ENCODE peak calls at places on chromosomes 4 and X, in seven cellular contexts. P, N, G, T, J, M and K are unnamed samples.

GRCh38 chr4:78954048-78954666 is 14.9 kb upstream of the PAQR3 start:
- DNase-seq in P (no peak), N (peak), G (no peak), T (peak), J (peak), M (no peak), K (no peak)

GRCh38 chr4:21709031-21709430 is 239.5 kb downstream of the KCNIP4 start:
- DNase-seq in P (no peak), N (no peak), G (no peak), T (no peak), J (peak), M (no peak), K (no peak)

GRCh38 chrX:65783746-65784145 is 116.3 kb downstream of the MSN start:
- DNase-seq in P (no peak), N (no peak), G (no peak), T (no peak), J (no peak), M (no peak), K (no peak)

GRCh38 chrX:119870626-119871131 is 854 bp downstream of the RNF113A start:
- DNase-seq in P (peak), N (peak), G (no peak), T (no peak), J (peak), M (peak), K (peak)

GRCh38 chrX:139920306-139920705 is 12.5 kb downstream of the ATP11C start:
- DNase-seq in P (no peak), N (no peak), G (no peak), T (no peak), J (no peak), M (no peak), K (no peak)

GRCh38 chr4:145709843-145710242 is 29.9 kb downstream of the C4orf51 start:
- DNase-seq in P (peak), N (peak), G (no peak), T (peak), J (peak), M (no peak), K (no peak)

GRCh38 chrX:135981662-135982061 is 3.6 kb upstream of the SLC9A6 start:
- DNase-seq in P (no peak), N (no peak), G (no peak), T (no peak), J (no peak), M (no peak), K (no peak)

GRCh38 chr4:139633661-139634060 is 32.0 kb upstream of the MGST2 start:
- DNase-seq in P (peak), N (peak), G (peak), T (peak), J (peak), M (no peak), K (peak)

GRCh38 chrX:47366051-47366722 is 4.2 kb upstream of the ZNF157 start:
- DNase-seq in P (peak), N (peak), G (peak), T (peak), J (peak), M (peak), K (peak)

GRCh38 chrX:151699746-151700145 is 4.5 kb downstream of the PRRG3 start:
- DNase-seq in P (no peak), N (no peak), G (no peak), T (no peak), J (no peak), M (no peak), K (no peak)

GRCh38 chr4:186039697-186040096 is 29.3 kb upstream of the TLR3 start:
- DNase-seq in P (no peak), N (no peak), G (no peak), T (no peak), J (no peak), M (no peak), K (no peak)

GRCh38 chr4:63296773-63297172 is 1112.5 kb downstream of the TECRL start:
- DNase-seq in P (no peak), N (no peak), G (no peak), T (no peak), J (no peak), M (no peak), K (no peak)

GRCh38 chrX:56733459-56734046 is 4.5 kb downstream of the NBDY start:
- DNase-seq in P (peak), N (peak), G (peak), T (peak), J (peak), M (peak), K (peak)

GRCh38 chrX:67893931-67894330 is 350.1 kb downstream of the AR start:
- DNase-seq in P (no peak), N (peak), G (no peak), T (peak), J (peak), M (no peak), K (no peak)

DNA sequence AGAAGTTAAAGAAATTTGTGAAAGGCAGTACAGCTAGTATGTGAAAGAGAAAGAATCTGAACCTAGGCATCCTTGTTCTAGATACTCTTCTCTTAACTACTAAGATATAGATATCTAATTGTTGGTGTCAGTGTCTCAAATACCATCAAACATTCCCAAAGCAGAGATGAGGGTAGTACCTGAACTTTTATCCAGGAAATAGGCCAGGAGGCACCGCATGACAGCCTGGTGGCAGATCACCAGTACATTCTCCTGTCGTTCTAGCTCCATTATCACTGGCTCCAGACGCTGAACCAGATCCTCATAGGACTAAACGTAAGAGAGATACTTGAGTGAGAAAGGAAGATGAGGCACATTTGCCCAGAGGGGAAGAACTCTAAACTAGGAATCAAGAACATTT is 16.8 kb downstream of the TRO start:
- DNase-seq in P (no peak), N (no peak), G (no peak), T (no peak), J (no peak), M (no peak), K (no peak)
- H3K4me3 ChIP-seq in P (no peak), N (no peak), G (no peak), T (no peak), J (no peak), M (no peak), K (no peak)

GRCh38 chrX:48477960-48478755 is 2.2 kb downstream of the FTSJ1 start:
- DNase-seq in P (no peak), N (no peak), G (no peak), T (no peak), J (no peak), M (no peak), K (no peak)
- H3K4me3 ChIP-seq in P (no peak), N (no peak), G (no peak), T (no peak), J (no peak), M (no peak), K (no peak)

GRCh38 chr4:37976513-37976912 is 16.3 kb downstream of the PTTG2 start:
- DNase-seq in P (peak), N (peak), G (no peak), T (no peak), J (peak), M (no peak), K (no peak)
- H3K4me3 ChIP-seq in P (peak), N (peak), G (peak), T (peak), J (peak), M (peak), K (no peak)

GRCh38 chr4:99754756-99755155 is 61.9 kb upstream of the DAPP1 start:
- DNase-seq in P (peak), N (peak), G (no peak), T (peak), J (peak), M (no peak), K (no peak)

GRCh38 chr4:99759346-99759984 is 57.2 kb upstream of the DAPP1 start:
- DNase-seq in P (no peak), N (no peak), G (no peak), T (no peak), J (no peak), M (no peak), K (no peak)

GRCh38 chr4:99749445-99750391 is 66.9 kb upstream of the DAPP1 start:
- DNase-seq in P (no peak), N (no peak), G (no peak), T (no peak), J (no peak), M (no peak), K (no peak)

GRCh38 chr4:99759988-99760387 is 56.6 kb upstream of the DAPP1 start:
- DNase-seq in P (no peak), N (no peak), G (no peak), T (peak), J (no peak), M (no peak), K (no peak)

GRCh38 chr4:99755223-99755944 is 61.2 kb upstream of the DAPP1 start:
- DNase-seq in P (no peak), N (peak), G (no peak), T (peak), J (peak), M (no peak), K (no peak)
- H3K4me3 ChIP-seq in P (no peak), N (no peak), G (no peak), T (no peak), J (no peak), M (no peak), K (no peak)

DNA sequence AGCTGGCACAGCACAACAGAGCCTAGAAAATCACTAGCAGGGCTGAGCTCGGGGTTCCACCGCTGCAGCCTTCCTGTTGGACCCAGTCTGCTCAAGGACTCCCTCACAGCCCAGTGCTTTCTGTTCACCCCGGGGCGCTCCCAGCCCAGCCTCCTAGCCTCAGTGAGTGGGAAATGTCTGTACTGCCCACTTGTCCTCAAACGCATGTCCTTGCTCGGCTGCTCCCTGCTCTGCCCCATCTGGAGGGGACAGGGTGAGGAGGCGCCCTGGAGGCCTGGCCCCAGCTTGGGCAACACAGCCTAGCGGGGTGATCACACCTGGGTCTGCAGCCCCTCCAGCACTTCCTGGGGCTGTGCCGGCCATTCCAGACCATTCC is 11.9 kb upstream of the CCNQ start:
- DNase-seq in P (no peak), N (no peak), G (no peak), T (no peak), J (no peak), M (no peak), K (no peak)
- H3K4me3 ChIP-seq in P (no peak), N (no peak), G (no peak), T (no peak), J (no peak), M (no peak), K (no peak)

DNA sequence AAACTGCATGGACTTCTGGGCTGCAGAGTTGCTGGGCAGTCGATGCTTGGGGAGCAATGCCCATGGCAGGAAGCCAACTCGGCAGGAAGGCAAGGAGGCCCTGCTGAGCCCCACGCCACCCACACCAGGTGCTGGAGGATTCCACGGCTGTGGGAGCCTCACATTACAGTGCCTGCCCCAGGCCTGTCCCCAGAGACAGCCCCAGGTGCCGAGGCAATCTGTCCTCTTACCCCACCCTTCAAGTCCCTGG is 53.9 kb downstream of the HMX1 start:
- DNase-seq in P (no peak), N (no peak), G (no peak), T (no peak), J (no peak), M (no peak), K (no peak)
- H3K4me3 ChIP-seq in P (no peak), N (no peak), G (no peak), T (no peak), J (no peak), M (no peak), K (no peak)

DNA sequence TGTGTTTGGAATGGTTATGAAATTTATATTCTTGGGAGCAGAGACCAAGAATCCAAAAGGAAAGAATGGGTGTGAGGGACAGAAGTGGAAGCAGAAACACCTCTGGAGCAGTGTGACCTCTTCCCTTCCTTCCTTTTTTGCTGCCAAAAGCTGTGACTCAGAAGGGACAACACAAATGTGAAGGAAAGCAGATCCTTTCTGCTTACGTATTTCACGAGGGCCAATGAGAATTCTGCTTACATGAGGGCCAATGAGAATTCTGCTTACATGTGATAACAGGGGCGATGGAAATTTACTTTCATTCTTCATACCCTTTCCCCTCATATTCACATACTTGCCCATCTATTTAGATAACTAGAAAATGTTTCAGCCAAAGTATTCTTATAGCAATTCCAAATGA is 404.6 kb downstream of the PRDM5 start:
- DNase-seq in P (peak), N (peak), G (peak), T (peak), J (peak), M (peak), K (no peak)
- H3K4me3 ChIP-seq in P (peak), N (peak), G (peak), T (no peak), J (no peak), M (no peak), K (no peak)

DNA sequence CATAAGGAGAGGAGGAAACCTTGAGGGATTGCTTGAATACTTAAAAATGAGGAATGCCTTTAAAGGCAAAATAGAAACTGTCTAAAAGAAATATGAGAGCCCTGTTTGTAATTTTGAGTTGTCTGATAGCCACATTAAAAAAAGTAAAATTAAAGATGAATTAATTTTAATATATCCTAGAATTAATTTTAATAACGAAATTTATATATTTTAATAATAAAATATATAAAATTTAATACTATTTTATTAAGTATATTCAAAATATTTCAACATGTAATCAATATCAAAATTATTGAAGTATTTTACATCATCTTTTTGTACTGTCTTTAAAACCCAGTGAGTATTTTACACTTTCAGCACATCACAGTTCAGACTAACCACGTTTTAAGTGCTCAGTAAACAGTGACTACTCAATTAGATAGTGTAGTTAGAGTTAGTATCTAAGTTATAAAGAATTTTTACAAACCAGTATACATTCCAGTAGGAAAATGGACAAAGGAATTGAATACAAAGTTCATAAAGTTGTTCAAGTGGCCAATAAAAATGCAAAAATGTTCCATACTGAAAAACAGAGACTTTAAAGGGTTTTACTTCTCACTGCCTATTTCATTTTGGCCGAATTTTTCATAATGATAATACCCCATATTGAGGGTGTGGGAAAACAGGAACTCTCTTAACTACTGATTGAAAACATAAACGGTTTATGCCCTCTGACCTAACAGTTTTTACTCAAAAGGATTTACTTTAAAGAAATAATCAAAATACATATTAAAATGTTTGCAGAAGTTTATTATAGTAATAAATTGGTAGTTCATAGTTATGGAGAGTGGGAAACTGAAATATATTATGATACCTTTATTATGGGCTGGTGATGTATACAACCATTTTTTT is 2.9 kb downstream of the SLC30A9 start:
- DNase-seq in P (no peak), N (no peak), G (no peak), T (no peak), J (no peak), M (no peak), K (no peak)
- H3K4me3 ChIP-seq in P (no peak), N (peak), G (no peak), T (no peak), J (no peak), M (no peak), K (no peak)

GRCh38 chrX:82218361-82218760 is 1016.5 kb downstream of the SH3BGRL start:
- DNase-seq in P (peak), N (peak), G (no peak), T (peak), J (peak), M (no peak), K (peak)
- H3K4me3 ChIP-seq in P (no peak), N (no peak), G (no peak), T (no peak), J (no peak), M (no peak), K (no peak)